ENCODE peak calls at places on chromosome 14, in six cellular contexts. X is heart right ventricle, A is endothelial cell of umbilical vein, M is ovary, R is gastrocnemius medialis, F is AG10803. I is an unnamed sample.

GRCh38 chr14:62001988-62002387 is 239.8 kb downstream of the SNAPC1 start:
- DNase-seq in F (no peak), R (no peak), M (no peak), X (no peak), A (peak), I (no peak)

GRCh38 chr14:72796935-72797334 is 97.0 kb downstream of the DPF3 start:
- DNase-seq in F (no peak), R (no peak), M (no peak), X (no peak), A (no peak), I (no peak)

GRCh38 chr14:64107438-64107837 is 186.7 kb downstream of the ESR2 start:
- DNase-seq in X (no peak), F (no peak), A (no peak), M (no peak), R (no peak), I (no peak)

GRCh38 chr14:61280092-61280525 is 1.0 kb downstream of the TMEM30B start:
- DNase-seq in A (no peak), R (no peak), M (peak), X (no peak), F (no peak), I (no peak)

GRCh38 chr14:101474563-101475467 is 86.5 kb upstream of the DIO3 start:
- DNase-seq in M (no peak), X (no peak), A (no peak), R (no peak), F (no peak), I (no peak)

GRCh38 chr14:72845675-72846074 is 48.2 kb downstream of the DPF3 start:
- DNase-seq in X (no peak), F (no peak), M (no peak), R (peak), A (no peak), I (no peak)

GRCh38 chr14:73784065-73784987 is 67.3 kb upstream of the PTGR2 start:
- DNase-seq in X (no peak), F (peak), A (no peak), R (no peak), M (peak), I (peak)

GRCh38 chr14:25882899-25883298 is 714.9 kb downstream of the NOVA1 start:
- DNase-seq in M (no peak), A (no peak), R (no peak), X (no peak), F (no peak), I (no peak)

GRCh38 chr14:50311337-50311973 is 574 bp downstream of the L2HGDH start:
- DNase-seq in M (no peak), A (peak), F (no peak), X (no peak), R (no peak), I (no peak)

GRCh38 chr14:32047791-32048190 is 29.3 kb upstream of the ARHGAP5 start:
- DNase-seq in A (no peak), M (no peak), X (no peak), F (no peak), R (no peak), I (no peak)

GRCh38 chr14:91425720-91426032 is 8.1 kb upstream of the CCDC88C start:
- DNase-seq in A (no peak), F (no peak), X (no peak), M (no peak), R (no peak), I (no peak)

GRCh38 chr14:74946659-74947281 is 8.6 kb downstream of the PGF start:
- DNase-seq in R (no peak), M (no peak), A (no peak), X (no peak), F (no peak), I (no peak)

DNA sequence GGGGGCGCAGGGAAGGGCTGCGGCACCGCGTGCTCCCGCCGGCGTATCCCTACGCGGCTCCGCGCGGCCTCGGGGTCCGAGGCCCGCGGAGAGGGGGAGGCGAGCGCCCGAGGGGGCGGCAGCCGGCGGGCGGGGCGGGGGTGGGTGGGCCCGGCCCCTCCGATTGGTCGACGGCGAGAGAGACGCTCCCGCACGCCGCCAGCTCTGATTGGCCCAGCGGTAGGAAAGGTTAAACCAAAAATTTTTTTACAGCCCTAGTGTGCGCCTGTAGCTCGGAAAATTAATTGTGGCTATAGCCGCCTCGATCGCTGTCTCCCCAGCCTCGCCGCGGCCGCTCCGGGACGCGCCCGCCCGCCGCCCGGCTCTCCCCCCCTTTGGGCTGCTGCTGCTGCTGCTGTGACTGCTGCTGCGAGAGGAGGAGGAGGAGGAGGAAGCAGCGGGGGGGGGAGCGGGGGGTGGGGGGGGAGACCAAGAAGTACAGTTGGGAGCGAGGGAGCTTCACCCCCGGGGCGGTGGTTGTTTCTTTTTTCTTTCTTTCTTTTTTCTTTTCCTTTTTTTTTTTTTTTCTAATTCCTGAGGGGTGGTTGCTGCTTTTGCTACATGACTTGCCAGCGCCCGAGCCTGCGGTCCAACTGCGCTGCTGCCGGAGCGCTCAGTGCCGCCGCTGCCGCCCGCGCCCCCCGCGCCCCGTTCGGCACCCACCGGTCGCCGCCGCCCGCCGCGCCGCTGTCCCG is at the start of gene FOXG1:
- DNase-seq in F (peak), M (peak), A (no peak), R (no peak), X (no peak), I (peak)
- H3K4me3 ChIP-seq in F (peak), M (peak), A (peak), R (peak), X (no peak), I (peak)

GRCh38 chr14:92556255-92556741 is 42.7 kb downstream of the RIN3 start:
- DNase-seq in A (no peak), F (no peak), X (no peak), R (no peak), M (no peak), I (no peak)

GRCh38 chr14:92552066-92552465 is 38.5 kb downstream of the RIN3 start:
- DNase-seq in F (no peak), X (no peak), M (no peak), R (no peak), A (no peak), I (no peak)

GRCh38 chr14:92555440-92556111 is 42.0 kb downstream of the RIN3 start:
- DNase-seq in F (no peak), R (no peak), M (no peak), X (no peak), A (no peak), I (no peak)

GRCh38 chr14:92551066-92551841 is 37.7 kb downstream of the RIN3 start:
- DNase-seq in R (no peak), A (no peak), M (no peak), X (no peak), F (no peak), I (no peak)

GRCh38 chr14:92553456-92553855 is 39.9 kb downstream of the RIN3 start:
- DNase-seq in M (peak), R (no peak), A (no peak), F (peak), X (no peak), I (peak)
- TF ChIP-seq CTCF in M (peak), R (no peak), A (no peak), F (peak), X (no peak), I (peak)

DNA sequence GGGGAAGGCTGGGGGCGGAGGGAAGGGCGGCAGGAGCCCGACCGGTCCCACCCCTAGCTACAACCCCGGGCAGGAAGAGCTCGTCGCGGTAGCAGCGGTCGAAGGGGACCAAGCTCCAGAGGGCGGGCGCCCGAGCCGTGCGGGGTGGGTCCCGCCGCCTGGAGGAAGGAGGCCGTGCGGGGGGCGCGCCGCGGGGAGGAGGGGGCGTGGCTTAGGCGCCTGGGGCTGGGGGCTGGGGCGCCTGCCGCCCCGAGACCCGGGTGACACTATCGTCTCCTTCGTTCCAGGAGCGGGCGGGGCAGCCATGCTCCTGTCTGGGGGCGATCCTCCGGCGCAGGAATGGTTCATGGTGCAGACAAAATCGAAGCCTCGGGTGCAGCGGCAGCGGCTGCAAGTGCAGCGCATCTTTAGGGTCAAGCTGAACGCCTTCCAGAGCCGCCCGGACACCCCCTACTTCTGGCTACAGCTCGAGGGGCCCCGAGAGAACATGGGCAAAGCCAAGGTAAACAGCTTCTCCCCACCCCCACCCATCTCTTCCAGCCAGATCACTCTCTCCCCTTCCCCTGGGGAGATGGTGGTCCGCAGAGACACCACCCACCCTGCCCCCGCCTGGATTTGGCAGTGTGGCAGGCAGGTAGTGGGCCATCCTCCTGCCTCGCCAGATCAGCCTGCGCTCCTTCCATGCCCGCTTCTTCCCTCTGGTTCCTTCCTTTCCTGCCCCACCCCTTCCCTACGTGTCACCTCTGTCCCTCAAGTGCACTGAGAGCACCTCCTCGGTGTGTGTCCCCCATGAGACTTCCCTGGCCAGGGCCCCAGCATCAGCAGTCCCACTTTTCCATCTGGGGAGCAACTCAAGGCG is at the start of gene NYNRIN:
- DNase-seq in X (no peak), M (peak), A (peak), R (no peak), F (no peak), I (peak)
- H3K4me3 ChIP-seq in X (peak), M (peak), A (peak), R (peak), F (peak), I (peak)

DNA sequence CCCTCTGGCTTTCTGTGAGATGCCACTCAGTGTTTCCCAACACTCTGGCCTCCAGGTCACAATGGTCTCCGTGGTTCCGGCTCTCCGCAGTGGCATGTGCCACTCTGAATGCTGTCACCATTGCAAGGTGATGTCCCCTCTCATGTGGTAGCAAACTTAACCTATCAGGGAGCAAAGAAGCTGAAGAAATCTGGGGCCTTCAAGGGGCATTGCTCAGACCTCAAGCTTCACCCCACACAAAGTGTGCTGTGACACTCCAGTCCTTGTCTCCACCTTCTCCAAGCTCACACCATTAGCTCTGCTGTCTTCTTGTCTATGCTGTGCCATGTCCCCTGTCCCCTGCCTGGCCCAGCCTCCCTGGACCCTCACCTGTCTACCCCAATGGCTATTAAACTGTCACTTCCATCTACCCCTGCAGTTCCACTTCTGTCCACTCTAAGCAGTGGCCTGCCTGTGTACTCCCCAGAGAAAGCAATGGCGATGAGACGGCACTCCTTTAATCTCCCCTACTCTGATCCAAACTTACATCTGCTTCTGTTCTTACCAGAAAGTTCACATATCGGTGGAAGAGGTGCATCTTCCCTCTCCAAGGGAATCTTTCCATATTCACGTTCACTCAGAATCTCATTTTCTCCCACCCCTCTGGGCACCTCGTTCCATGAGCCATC is 93.7 kb downstream of the DHRS2 start:
- DNase-seq in R (no peak), X (no peak), F (no peak), M (no peak), A (no peak), I (no peak)
- TF ChIP-seq CTCF in R (no peak), X (no peak), F (peak), M (no peak), A (no peak), I (peak)

GRCh38 chr14:86086962-86087361 is 557.0 kb downstream of the FLRT2 start:
- DNase-seq in M (no peak), X (no peak), R (no peak), A (no peak), F (no peak), I (no peak)
- H3K4me3 ChIP-seq in M (no peak), X (no peak), R (no peak), A (no peak), F (no peak), I (no peak)

GRCh38 chr14:87712386-87713113 is 280.4 kb downstream of the GALC start:
- DNase-seq in R (no peak), A (no peak), X (no peak), F (no peak), M (no peak), I (peak)
- TF ChIP-seq CTCF in R (no peak), A (no peak), X (peak), F (peak), M (no peak), I (no peak)

GRCh38 chr14:96309907-96310330 is 53.2 kb downstream of the ATG2B start:
- DNase-seq in X (no peak), M (no peak), F (no peak), R (no peak), A (no peak), I (no peak)

GRCh38 chr14:96307434-96307833 is 51.4 kb downstream of the BDKRB1 start:
- DNase-seq in X (no peak), M (no peak), F (no peak), R (no peak), A (no peak), I (no peak)

GRCh38 chr14:96303981-96304380 is 48.0 kb downstream of the BDKRB1 start:
- DNase-seq in F (no peak), X (no peak), M (no peak), R (no peak), A (no peak), I (peak)

GRCh38 chr14:96304956-96305355 is 48.9 kb downstream of the BDKRB1 start:
- DNase-seq in F (no peak), M (no peak), R (no peak), X (no peak), A (no peak), I (no peak)

GRCh38 chr14:96309128-96309906 is 53.3 kb downstream of the BDKRB1 start:
- DNase-seq in R (no peak), A (no peak), M (no peak), X (no peak), F (no peak), I (no peak)
- H3K4me3 ChIP-seq in R (no peak), A (no peak), M (no peak), X (no peak), F (no peak), I (no peak)